ENCODE peak calls at places on chromosome 10, in four cellular contexts. V, I, Q and H are unnamed samples.

GRCh38 chr10:120318862-120319261 is 138.2 kb upstream of the PLPP4 start:
- DNase-seq in V (no peak), Q (no peak), I (no peak), H (no peak)

GRCh38 chr10:102473445-102474331 is 22.3 kb upstream of the C10orf95 start:
- DNase-seq in Q (no peak), I (no peak), V (peak), H (no peak)

GRCh38 chr10:18290651-18291313 is 150.6 kb downstream of the CACNB2 start:
- DNase-seq in Q (no peak), I (no peak), V (no peak), H (no peak)

GRCh38 chr10:64731016-64731415 is 1209.8 kb downstream of the REEP3 start:
- DNase-seq in V (no peak), Q (no peak), I (no peak), H (no peak)

GRCh38 chr10:74153123-74153522 is 2.1 kb downstream of the ADK start:
- DNase-seq in V (no peak), I (peak), Q (no peak), H (peak)

GRCh38 chr10:102837230-102837721 is at the start of gene CYP17A1:
- DNase-seq in I (no peak), Q (no peak), V (no peak), H (no peak)

GRCh38 chr10:20993387-20994170 is 96.5 kb upstream of the NEBL start:
- DNase-seq in Q (no peak), V (no peak), I (peak), H (peak)

GRCh38 chr10:125166658-125167057 is 6.3 kb upstream of the CTBP2 start:
- DNase-seq in Q (no peak), I (no peak), V (no peak), H (no peak)

GRCh38 chr10:72612203-72612826 is 13.6 kb downstream of the MICU1 start:
- DNase-seq in Q (no peak), I (peak), V (no peak), H (peak)

GRCh38 chr10:132222726-132223125 is 36.0 kb downstream of the DPYSL4 start:
- DNase-seq in Q (no peak), I (no peak), V (no peak), H (no peak)

GRCh38 chr10:101818958-101819633 is 852 bp upstream of the OGA start:
- DNase-seq in V (no peak), I (no peak), Q (no peak), H (peak)

GRCh38 chr10:129411772-129412171 is 55.3 kb upstream of the MGMT start:
- DNase-seq in Q (no peak), V (no peak), I (no peak), H (no peak)

GRCh38 chr10:17820943-17821342 is 11.8 kb downstream of the MRC1 start:
- DNase-seq in Q (no peak), V (no peak), I (no peak), H (no peak)

GRCh38 chr10:35821339-35821911 is 179.3 kb upstream of the FZD8 start:
- DNase-seq in V (no peak), Q (no peak), I (no peak), H (peak)

GRCh38 chr10:3339531-3339950 is 167.0 kb upstream of the PITRM1 start:
- DNase-seq in I (no peak), Q (no peak), V (no peak), H (peak)

GRCh38 chr10:35184527-35185171 is 58.0 kb downstream of the CREM start:
- DNase-seq in V (no peak), Q (no peak), I (no peak), H (no peak)

GRCh38 chr10:133278577-133279265 is 2.1 kb upstream of the ADAM8 start:
- DNase-seq in V (peak), I (peak), Q (no peak), H (peak)

GRCh38 chr10:46520941-46521340 is 35.5 kb downstream of the GPRIN2 start:
- DNase-seq in V (no peak), I (peak), Q (no peak), H (no peak)

GRCh38 chr10:114541081-114541833 is 116.8 kb downstream of the ABLIM1 start:
- DNase-seq in I (peak), V (peak), Q (no peak), H (peak)

GRCh38 chr10:108735380-108735779 is 1187.9 kb downstream of the XPNPEP1 start:
- DNase-seq in I (peak), Q (no peak), V (no peak), H (peak)

GRCh38 chr10:128210215-128211063 is 84.2 kb upstream of the MKI67 start:
- DNase-seq in Q (no peak), V (peak), I (peak), H (peak)

GRCh38 chr10:14560274-14560673 is 214.4 kb downstream of the FAM107B start:
- DNase-seq in Q (no peak), V (peak), I (peak), H (peak)

GRCh38 chr10:98636921-98637329 is 190.2 kb upstream of the HPS1 start:
- DNase-seq in Q (no peak), V (no peak), I (no peak), H (peak)

GRCh38 chr10:13272164-13272571 is 27.7 kb downstream of the PHYH start:
- DNase-seq in V (no peak), Q (no peak), I (peak), H (no peak)
- H3K27ac ChIP-seq in V (no peak), Q (no peak), I (no peak), H (no peak)

DNA sequence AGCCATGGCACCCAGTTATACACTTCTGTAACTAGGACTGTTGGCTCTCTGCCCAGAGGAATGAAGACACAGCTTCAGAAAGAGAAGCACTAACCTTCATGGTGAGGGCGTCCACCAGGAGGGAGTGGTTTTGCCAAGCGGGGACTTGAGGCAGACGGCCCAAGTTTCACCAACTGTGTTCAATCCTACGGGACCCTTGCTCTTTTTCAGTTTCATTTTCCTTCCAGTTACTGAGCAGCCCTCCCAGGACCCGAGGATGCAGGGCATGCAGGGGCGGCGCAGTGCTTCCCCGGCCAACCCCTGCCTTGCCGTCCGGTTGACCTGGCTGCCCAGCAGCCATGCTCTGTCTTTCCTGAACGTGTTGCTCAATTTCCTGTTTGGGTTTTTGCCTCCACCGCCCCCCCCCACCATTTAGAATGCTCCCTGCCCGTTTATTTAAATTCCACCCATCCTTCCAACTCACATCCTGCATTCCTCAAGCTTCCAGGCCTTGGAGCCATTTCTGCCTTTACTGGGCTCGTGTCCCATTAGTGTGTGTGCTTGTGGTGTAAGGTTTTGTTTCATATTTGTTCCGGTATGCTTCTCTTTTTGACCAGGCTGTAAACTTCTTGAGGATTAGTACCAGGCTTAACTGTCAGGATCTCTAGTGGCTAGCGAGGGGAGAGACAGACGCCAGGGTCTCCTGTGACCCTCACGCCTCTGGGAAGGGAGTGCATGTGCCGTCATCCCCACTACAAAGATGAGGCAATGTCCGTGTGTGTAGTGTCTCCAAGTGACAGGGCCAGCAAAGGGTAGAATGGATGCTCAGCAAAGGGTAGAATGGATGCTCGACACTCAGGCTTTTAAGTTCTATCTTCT is 31.6 kb downstream of the IL15RA start:
- DNase-seq in V (no peak), Q (no peak), I (peak), H (peak)
- H3K27ac ChIP-seq in V (no peak), Q (no peak), I (peak), H (no peak)

DNA sequence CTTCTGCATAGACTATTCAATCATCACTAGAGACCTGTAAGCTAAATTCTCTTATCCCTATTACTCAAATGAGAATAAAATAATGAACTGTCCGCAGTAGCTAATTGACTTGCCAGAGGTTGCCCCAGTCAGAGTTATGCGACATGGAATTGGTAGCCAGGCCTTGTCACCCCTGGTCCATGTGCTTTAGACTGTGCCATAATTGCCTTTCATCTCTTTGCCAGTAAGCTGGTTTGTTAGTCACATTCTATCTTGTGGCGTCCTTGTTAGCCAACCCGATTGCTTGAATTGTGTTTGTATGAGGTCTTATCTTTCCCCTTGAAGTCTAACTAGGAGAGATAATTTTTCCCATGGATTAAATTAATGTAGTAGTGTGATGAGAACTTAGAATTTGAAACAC is 262.6 kb downstream of the CSTF2T start:
- DNase-seq in V (no peak), Q (no peak), I (no peak), H (no peak)
- H3K27ac ChIP-seq in V (no peak), Q (no peak), I (no peak), H (no peak)

DNA sequence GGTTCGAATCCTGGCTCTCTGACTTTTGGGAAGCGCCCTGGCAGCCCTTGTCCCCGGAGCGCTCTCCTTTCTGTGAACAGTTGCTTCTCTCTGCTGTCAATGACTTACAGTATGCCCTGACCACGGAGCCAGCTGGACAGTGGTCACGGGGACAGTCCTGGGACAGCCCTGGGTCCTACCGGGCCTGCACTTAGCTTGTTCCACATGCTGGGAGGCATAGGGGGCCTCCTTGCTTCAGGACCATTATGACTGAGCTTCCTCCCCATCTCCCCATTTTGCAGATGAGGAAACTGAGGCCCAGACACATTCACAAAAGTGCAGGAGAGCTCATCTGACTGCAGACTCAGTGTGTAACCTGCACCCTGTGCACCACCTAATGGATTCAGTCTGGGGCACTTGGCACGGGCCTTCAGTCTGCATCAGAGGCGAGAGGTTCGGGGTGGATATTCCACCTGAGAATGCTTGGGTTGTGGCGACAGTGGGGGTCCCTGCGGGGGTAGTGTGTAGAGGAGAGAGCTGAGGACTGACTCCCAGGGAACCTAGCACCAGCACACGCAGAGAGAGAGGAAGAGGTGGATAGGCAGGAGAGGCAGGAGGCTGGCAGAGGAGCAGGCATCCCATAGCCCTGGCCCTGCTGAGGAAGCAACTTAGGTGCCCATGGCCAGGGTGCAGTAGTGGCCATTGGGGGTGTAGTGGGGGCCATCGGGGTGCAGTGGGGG is 1.6 kb downstream of the DOCK1 start:
- DNase-seq in V (no peak), I (no peak), Q (no peak), H (no peak)
- H3K27ac ChIP-seq in V (no peak), I (no peak), Q (peak), H (no peak)

GRCh38 chr10:80273523-80274170 is 15.8 kb downstream of the MAT1A start:
- DNase-seq in V (no peak), Q (no peak), I (no peak), H (no peak)

GRCh38 chr10:80271416-80271815 is 18.0 kb downstream of the MAT1A start:
- DNase-seq in I (no peak), V (no peak), Q (no peak), H (no peak)

GRCh38 chr10:80270887-80271286 is 18.6 kb downstream of the MAT1A start:
- DNase-seq in V (no peak), Q (no peak), I (no peak), H (no peak)

GRCh38 chr10:80274396-80275134 is 14.9 kb downstream of the MAT1A start:
- DNase-seq in I (no peak), Q (no peak), V (no peak), H (no peak)

GRCh38 chr10:80272793-80273522 is 16.5 kb downstream of the MAT1A start:
- DNase-seq in Q (no peak), V (no peak), I (no peak), H (peak)
- H3K27ac ChIP-seq in Q (no peak), V (no peak), I (no peak), H (no peak)

DNA sequence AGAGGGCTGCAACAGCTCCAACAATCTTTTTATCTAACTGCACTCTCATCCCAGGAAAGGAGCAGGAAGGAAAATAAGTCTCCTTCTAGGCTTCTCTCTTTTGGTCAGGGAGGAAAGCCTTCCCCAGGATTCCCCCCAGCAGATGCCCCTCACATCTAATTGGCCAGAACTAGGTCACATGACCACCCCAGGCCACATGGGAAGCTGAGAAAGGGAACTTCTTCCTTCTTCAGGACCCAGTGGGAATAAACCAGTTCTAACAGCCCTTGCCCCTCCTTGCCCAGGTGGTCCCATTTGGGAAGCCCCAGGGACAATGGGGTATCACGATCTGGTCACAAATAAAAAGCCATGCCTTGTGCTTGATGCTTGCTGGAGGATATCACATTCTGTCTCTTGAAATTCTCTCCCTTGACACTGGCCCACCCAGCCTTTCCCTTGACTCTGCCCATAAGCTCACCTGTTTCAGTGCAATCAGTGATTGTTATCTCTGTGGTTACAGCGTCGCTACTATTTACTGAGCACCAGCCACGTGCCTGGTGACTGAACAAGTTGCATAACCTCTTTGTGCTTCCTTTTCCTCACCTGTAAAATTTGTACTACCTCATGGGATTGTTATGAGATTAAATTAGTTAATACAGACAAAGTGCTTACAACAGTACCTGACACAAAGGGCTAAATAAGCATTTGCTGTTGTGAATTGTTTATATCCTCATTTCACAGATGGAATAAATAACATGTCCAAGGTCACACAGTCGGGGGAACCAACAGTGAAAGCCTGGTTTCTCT is 9.0 kb upstream of the TACR2 start:
- DNase-seq in I (no peak), Q (no peak), V (peak), H (no peak)
- H3K27ac ChIP-seq in I (no peak), Q (peak), V (peak), H (no peak)